ENCODE peak calls at places on chromosomes 7 and 10, in five cellular contexts. M is WERI-Rb-1, T is uterus, X is GM12878, K is fibroblast of lung. S is an unnamed sample.

GRCh38 chr10:66833861-66834260 is 92.0 kb upstream of the LRRTM3 start:
- DNase-seq in X (no peak), T (no peak), M (no peak), K (no peak), S (no peak)

GRCh38 chr7:75776295-75776971 is 4.4 kb upstream of the CCL26 start:
- DNase-seq in T (no peak), M (no peak), K (peak; percentile 89), X (peak; percentile 55), S (peak; percentile 62)

GRCh38 chr10:28217848-28218247 is 85.0 kb downstream of the MPP7 start:
- DNase-seq in K (peak; percentile 91), T (no peak), M (no peak), X (no peak), S (no peak)

GRCh38 chr10:79159141-79159619 is 90.4 kb downstream of the ZMIZ1 start:
- DNase-seq in T (no peak), K (peak; percentile 81), M (no peak), X (no peak), S (no peak)

GRCh38 chr7:32502656-32503189 is 7.4 kb downstream of the AVL9 start:
- DNase-seq in X (no peak), M (no peak), T (no peak), K (no peak), S (no peak)

GRCh38 chr7:2928613-2929311 is 84.7 kb upstream of the GNA12 start:
- DNase-seq in T (no peak), X (no peak), M (no peak), K (no peak), S (no peak)

GRCh38 chr7:16712916-16713315 is 40.6 kb upstream of the TSPAN13 start:
- DNase-seq in X (no peak), T (no peak), M (no peak), K (no peak), S (peak; percentile 35)

GRCh38 chr7:147611402-147611801 is 979.2 kb upstream of the C7orf33 start:
- DNase-seq in K (no peak), M (no peak), T (no peak), X (no peak), S (no peak)

GRCh38 chr7:127957886-127958285 is 73.4 kb downstream of the LRRC4 start:
- DNase-seq in M (no peak), X (no peak), T (no peak), K (no peak), S (no peak)

GRCh38 chr7:52781250-52781649 is 254.2 kb upstream of the POM121L12 start:
- DNase-seq in T (no peak), X (no peak), K (no peak), M (no peak), S (no peak)

GRCh38 chr10:77236700-77237099 is 400.9 kb downstream of the KCNMA1 start:
- DNase-seq in T (no peak), M (no peak), K (peak; percentile 33), X (no peak), S (no peak)

GRCh38 chr10:29862926-29863614 is 196.3 kb downstream of the JCAD start:
- DNase-seq in T (no peak), X (no peak), M (no peak), K (peak; percentile 55), S (no peak)

GRCh38 chr10:58894929-58895328 is 281.5 kb upstream of the PHYHIPL start:
- DNase-seq in M (no peak), T (no peak), K (no peak), X (no peak), S (no peak)

GRCh38 chr7:46450425-46450824 is 529.4 kb upstream of the IGFBP3 start:
- DNase-seq in T (no peak), X (no peak), M (no peak), K (no peak), S (peak; percentile 43)

GRCh38 chr7:22348379-22348778 is 8.6 kb downstream of the RAPGEF5 start:
- DNase-seq in T (no peak), X (no peak), M (no peak), K (no peak), S (no peak)

GRCh38 chr7:16509829-16510228 is 16.8 kb upstream of the LRRC72 start:
- DNase-seq in M (no peak), X (no peak), T (no peak), K (no peak), S (no peak)

GRCh38 chr10:18100664-18101063 is 39.6 kb upstream of the CACNB2 start:
- DNase-seq in X (no peak), M (no peak), K (peak; percentile 28), T (no peak), S (no peak)

GRCh38 chr7:54429106-54429505 is 113.1 kb upstream of the VSTM2A start:
- DNase-seq in T (no peak), X (no peak), M (no peak), K (no peak), S (no peak)

GRCh38 chr7:123987445-123987844 is 45.4 kb downstream of the TMEM229A start:
- DNase-seq in K (no peak), M (no peak), T (no peak), X (no peak), S (no peak)

GRCh38 chr7:29274156-29275017 is 79.8 kb downstream of the CHN2 start:
- DNase-seq in M (no peak), X (no peak), K (peak; percentile 74), T (no peak), S (no peak)

GRCh38 chr10:5985029-5985428 is 7.7 kb upstream of the IL15RA start:
- DNase-seq in X (no peak), K (no peak), M (no peak), T (no peak), S (no peak)

GRCh38 chr10:59808896-59809643 is 55.8 kb upstream of the MRLN start:
- DNase-seq in K (peak; percentile 50), X (peak; percentile 28), M (peak; percentile 87), T (peak; percentile 74), S (peak; percentile 82)

GRCh38 chr7:122394512-122394911 is 90.0 kb upstream of the FEZF1 start:
- DNase-seq in K (no peak), M (no peak), T (no peak), X (no peak), S (no peak)
- H3K4me3 ChIP-seq in K (no peak overlapping the region), M (no peak overlapping the region), T (no peak overlapping the region), X (no peak overlapping the region), S (no peak overlapping the region)

GRCh38 chr7:154375956-154376355 is 323.8 kb downstream of the DPP6 start:
- DNase-seq in X (no peak), K (no peak), T (no peak), M (peak; percentile 86), S (no peak)
- TF ChIP-seq CTCF in X (no peak), K (no peak), T (no peak), M (no peak), S (no peak)

GRCh38 chr7:42931834-42932651 is at the start of the genes MRPL32 and PSMA2:
- DNase-seq in K (peak; percentile 97), X (peak; percentile 95), T (peak; percentile 95), M (peak; percentile 96), S (peak; percentile 97)

GRCh38 chr7:42935861-42936260 is 3.7 kb downstream of the MRPL32 start:
- DNase-seq in X (no peak), K (peak; percentile 12), T (no peak), M (no peak), S (peak; percentile 67)

GRCh38 chr7:42931447-42931833 is 534 bp downstream of the PSMA2 start:
- DNase-seq in K (no peak), M (no peak), X (no peak), T (no peak), S (peak; percentile 53)

GRCh38 chr7:42930889-42931288 is 1.1 kb downstream of the PSMA2 start:
- DNase-seq in K (no peak), M (no peak), T (no peak), X (no peak), S (no peak)

DNA sequence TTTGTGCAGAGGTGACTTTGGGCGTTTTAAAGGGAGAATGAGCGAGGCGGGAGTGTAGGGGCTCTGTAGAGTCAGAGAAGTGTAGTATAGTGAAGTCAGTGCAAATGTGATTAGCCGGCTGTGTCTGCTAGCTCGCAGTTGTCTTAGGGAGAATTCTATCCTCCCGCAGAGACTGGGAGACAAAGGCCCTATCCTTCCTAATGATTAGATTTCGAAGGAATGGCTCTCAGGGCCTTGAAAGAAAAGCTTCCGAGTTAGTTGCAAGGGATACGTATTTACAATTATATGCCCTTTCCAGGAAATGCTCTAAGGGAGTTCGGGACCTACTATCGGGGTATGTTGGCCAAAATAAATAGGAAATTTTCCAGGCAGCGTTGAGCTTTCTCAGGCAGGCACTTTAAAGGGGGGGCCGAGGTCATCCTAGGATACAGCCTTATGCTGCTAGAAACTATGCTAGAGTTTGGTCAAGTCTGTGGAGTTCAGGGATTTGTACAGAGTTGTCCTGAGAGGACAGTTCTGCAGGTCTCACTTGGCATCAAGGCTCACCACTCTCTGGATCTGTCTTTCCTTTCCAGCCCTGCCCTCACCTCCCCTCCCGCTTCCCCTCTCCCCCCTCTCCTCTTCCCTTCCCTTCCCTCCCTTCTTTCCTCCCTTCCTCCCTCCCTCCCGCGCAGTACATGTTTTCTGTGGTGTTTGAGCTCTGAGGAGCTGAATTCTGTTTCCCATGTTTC is 850 bp downstream of the MRPL32 start:
- DNase-seq in M (peak; percentile 20), K (peak; percentile 41), X (no peak), T (no peak), S (no peak)
- H3K4me3 ChIP-seq in M (peak overlapping the region; percentile 96), K (peak overlapping the region; percentile 81), X (peak overlapping the region; percentile 94), T (peak overlapping the region; percentile 90), S (peak overlapping the region; percentile 84)

DNA sequence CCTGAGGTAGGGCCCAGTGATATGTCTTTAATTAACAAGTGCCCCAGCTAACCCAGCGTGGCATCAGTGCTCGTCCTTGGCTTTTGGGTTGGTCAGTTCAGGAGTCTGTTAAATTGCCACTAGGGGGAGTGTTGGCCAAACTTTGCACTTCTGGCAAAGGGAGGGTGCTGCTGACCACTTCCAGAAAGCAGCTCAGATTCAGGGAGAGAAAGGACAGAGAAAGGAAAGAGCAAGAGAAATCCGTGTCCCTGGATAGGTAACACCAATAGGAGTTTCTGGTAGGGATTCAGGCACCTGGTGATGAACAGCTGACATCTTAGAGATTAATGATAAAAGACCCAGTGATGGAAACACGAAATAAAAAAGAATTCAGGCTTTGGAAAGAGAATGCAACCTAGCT is 243.1 kb upstream of the AOAH start:
- DNase-seq in T (peak; percentile 59), X (no peak), M (peak; percentile 65), K (peak; percentile 76), S (peak; percentile 38)
- TF ChIP-seq CTCF in T (peak; percentile 73), X (peak; percentile 70), M (peak; percentile 80), K (peak; percentile 85), S (peak; percentile 55)

DNA sequence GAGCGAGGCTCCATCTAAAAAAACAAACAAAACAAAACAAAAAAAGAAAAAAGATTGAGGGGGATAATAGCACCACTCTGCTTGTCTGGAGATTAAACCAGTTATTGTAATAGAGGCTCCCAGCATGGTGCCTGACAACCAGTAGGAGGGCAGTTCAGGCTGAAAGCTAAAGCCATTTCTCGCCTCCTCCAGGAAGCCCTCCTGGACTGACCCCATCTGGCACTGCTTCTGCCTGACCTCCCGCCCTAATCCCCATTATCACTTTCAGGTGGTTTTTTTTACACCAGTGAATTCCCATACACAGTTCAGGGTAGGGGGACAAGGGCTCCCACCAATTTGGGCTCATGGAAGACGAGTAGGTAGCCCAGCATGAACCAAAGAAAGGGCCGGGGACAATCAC is 8.8 kb upstream of the ELN start:
- DNase-seq in X (no peak), K (no peak), T (no peak), M (no peak), S (no peak)
- H3K4me3 ChIP-seq in X (no peak overlapping the region), K (no peak overlapping the region), T (no peak overlapping the region), M (no peak overlapping the region), S (no peak overlapping the region)

S was measured in GM12865.